ENCODE peak calls at places on chromosomes 12 and 14, in eight cellular contexts. G is psoas muscle, O is aorta, R is right atrium auricular region, U is IMR-90, Z is heart right ventricle, J is ascending aorta, V is adipocyte. C is an unnamed sample.
A peak's percentile ranks its signal among the peaks of the same experiment; 100 is the strongest.

GRCh38 chr12:25500651-25501050 is 52.4 kb downstream of the LMNTD1 start:
- DNase-seq in U (no peak), Z (no peak), V (peak; percentile 38), O (no peak), J (no peak), G (no peak), R (no peak), C (no peak)

GRCh38 chr12:130965214-130965613 is 11.5 kb downstream of the ADGRD1 start:
- DNase-seq in G (no peak), U (no peak), V (no peak), J (no peak), Z (no peak), O (no peak), R (no peak), C (no peak)

GRCh38 chr12:75953312-75953906 is 78.2 kb downstream of the PHLDA1 start:
- DNase-seq in O (no peak), U (peak; percentile 63), V (peak; percentile 43), Z (no peak), R (no peak), J (no peak), G (no peak), C (no peak)

GRCh38 chr14:76710093-76711010 is 50.9 kb upstream of the VASH1 start:
- DNase-seq in J (no peak), Z (no peak), O (no peak), R (no peak), G (no peak), V (peak; percentile 85), U (peak; percentile 59), C (no peak)

GRCh38 chr12:49777341-49777740 is 36.0 kb downstream of the TMBIM6 start:
- DNase-seq in U (no peak), Z (no peak), O (no peak), J (no peak), R (no peak), G (no peak), V (no peak), C (no peak)

GRCh38 chr14:60051690-60052324 is 39.9 kb upstream of the PCNX4 start:
- DNase-seq in O (no peak), Z (no peak), G (no peak), R (no peak), J (no peak), V (peak; percentile 73), U (peak; percentile 0), C (no peak)

GRCh38 chr12:15899282-15899870 is 11.8 kb upstream of the DERA start:
- DNase-seq in O (no peak), G (no peak), V (peak; percentile 71), U (no peak), R (no peak), Z (no peak), J (no peak), C (no peak)

GRCh38 chr12:71312767-71313375 is 126.7 kb upstream of the LGR5 start:
- DNase-seq in O (no peak), Z (no peak), G (no peak), J (no peak), V (no peak), U (no peak), R (no peak), C (no peak)

GRCh38 chr14:74965770-74966153 is 10.4 kb upstream of the PGF start:
- DNase-seq in J (no peak), G (no peak), V (no peak), Z (no peak), U (peak; percentile 39), R (no peak), O (no peak), C (no peak)

GRCh38 chr12:77189463-77189862 is 124.1 kb upstream of the E2F7 start:
- DNase-seq in O (no peak), G (no peak), R (no peak), J (no peak), Z (no peak), U (peak; percentile 80), V (peak; percentile 41), C (no peak)

GRCh38 chr14:50417853-50418252 is 21.2 kb upstream of the CDKL1 start:
- DNase-seq in V (peak; percentile 88), O (no peak), G (no peak), U (peak; percentile 22), Z (no peak), R (no peak), J (no peak), C (no peak)

DNA sequence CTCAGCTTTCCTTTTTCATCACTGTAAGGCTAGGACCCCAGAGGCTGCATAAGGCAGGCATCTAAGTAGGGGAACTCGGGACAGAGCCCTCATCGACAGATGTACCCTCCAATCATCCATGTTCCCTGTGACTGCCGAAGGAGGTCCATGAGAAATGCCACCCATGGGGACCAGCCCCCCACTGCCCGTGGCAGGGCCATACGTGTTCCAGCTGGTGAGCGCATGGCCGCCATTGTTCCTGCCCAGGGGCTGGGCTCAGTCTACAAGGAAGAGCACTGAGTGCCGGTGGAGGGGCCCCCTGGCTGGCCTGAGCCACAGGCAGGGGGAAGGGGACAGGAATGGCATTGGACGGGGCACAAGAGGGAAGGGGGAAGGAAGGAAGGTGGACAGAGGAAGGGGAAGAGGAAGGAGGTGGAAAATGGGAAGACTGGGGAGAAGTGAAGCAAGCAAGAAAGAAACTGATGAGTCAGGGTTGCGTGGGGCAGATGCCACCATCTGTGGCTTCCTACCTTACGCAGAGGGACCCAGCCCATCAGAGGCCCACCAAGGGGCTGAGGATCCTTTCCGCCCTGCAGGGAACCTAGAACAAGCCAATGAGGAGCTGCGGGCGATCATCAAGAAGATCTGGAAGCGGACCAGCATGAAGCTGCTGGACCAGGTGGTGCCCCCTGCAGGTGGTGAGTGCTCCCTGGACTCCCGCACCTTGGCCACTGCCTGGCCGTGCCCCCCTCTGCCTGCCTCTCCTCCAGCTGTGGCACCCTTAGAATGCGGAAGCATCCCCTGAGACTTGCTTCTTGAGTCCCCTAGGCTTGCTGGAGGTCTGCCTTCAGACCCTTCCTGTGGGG is 120.6 kb upstream of the FKBP4 start:
- DNase-seq in J (no peak), Z (no peak), U (no peak), G (no peak), R (no peak), V (no peak), O (peak; percentile 70), C (no peak)
- H3K36me3 ChIP-seq in J (peaks cover 73% of the 10 kb centered on the region), Z (peaks cover 33% of the 10 kb centered on the region), U (peaks cover 29% of the 10 kb centered on the region), G (no peaks in the 10 kb centered on the region), R (peaks cover 86% of the 10 kb centered on the region), V (peaks cover 69% of the 10 kb centered on the region), O (peaks cover 2% of the 10 kb centered on the region), C (no peaks in the 10 kb centered on the region)

GRCh38 chr14:106511411-106512198 is 985.2 kb downstream of the TMEM121 start:
- DNase-seq in R (no peak), J (no peak), G (no peak), O (no peak), V (no peak), U (no peak), Z (no peak), C (no peak)
- H3K9me3 ChIP-seq in R (no peaks in the 10 kb centered on the region), J (no peaks in the 10 kb centered on the region), G (no peaks in the 10 kb centered on the region), O (no peaks in the 10 kb centered on the region), V (no peaks in the 10 kb centered on the region), U (peaks cover 22% of the 10 kb centered on the region), Z (no peaks in the 10 kb centered on the region), C (no peaks in the 10 kb centered on the region)

DNA sequence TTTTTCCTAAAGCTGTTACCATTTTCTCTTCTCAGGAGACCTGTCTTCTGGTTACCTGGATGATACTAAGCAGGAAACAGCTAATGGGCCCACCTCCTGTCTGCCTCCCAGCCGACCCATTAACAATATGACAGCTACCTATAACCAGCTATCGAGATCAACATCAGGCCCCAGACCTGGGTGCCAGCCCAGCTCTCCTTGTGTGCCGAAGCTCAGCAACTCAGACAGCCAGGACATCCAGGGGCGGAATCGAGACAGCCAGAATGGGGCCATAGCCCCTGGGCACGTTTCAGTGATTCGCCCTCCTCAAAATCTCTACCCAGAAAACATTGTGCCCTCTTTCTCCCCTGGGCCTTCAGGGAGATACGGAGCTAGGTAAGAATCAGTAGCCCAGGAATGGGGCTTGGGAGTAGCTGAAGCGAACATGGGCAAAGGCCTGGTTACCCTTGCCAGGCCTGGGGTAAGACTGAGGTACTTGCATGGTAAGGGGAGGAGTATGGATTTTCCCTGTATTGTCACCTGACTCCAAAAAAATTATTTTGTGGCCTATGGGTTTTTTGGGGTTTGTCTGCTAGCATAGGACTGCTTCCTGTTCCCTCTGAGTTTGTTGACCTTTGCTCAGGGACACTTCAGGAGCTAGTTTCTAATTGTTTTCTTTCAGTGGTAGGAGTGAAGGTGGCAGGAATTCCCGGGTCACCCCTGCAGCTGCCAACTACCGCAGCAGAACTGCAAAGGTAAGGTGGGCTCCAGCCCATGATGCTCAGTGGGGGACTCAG is 26.6 kb downstream of the TRAFD1 start:
- DNase-seq in V (no peak), J (no peak), U (no peak), G (no peak), Z (no peak), O (peak; percentile 32), R (peak; percentile 47), C (no peak)
- H3K36me3 ChIP-seq in V (peaks cover 72% of the 10 kb centered on the region), J (peaks cover 81% of the 10 kb centered on the region), U (peaks cover 60% of the 10 kb centered on the region), G (peaks cover 77% of the 10 kb centered on the region), Z (peaks cover 98% of the 10 kb centered on the region), O (peaks cover 18% of the 10 kb centered on the region), R (peaks cover 65% of the 10 kb centered on the region), C (peaks cover 54% of the 10 kb centered on the region)

DNA sequence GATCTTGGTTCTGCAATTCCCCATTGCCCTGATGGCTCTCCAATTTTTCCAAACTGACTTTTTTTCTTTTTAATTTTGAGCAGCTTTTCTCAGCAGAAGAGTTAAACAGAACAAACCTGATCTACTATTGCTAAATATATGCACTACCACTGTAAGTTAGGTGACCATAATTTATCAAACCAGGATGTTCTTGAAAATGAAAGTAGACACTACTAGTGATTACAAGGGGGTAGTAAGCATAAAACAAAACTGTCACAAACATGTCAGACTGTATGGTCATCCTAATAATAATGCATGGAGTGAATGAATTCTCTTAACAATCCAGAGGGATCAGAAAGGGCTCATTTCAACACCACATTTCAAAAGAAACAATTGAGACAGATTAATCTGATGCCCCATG is 183.0 kb upstream of the FOXN3 start:
- DNase-seq in G (no peak), Z (no peak), V (no peak), R (no peak), U (no peak), O (no peak), J (no peak), C (no peak)
- H3K9me3 ChIP-seq in G (peaks cover 27% of the 10 kb centered on the region), Z (peaks cover 5% of the 10 kb centered on the region), V (peaks cover 58% of the 10 kb centered on the region), R (no peaks in the 10 kb centered on the region), U (peaks cover 13% of the 10 kb centered on the region), O (no peaks in the 10 kb centered on the region), J (peaks cover 18% of the 10 kb centered on the region), C (peaks cover 34% of the 10 kb centered on the region)